ENCODE peak calls at places on chromosomes 4 and X, in four cellular contexts. K, Z, D and M are unnamed samples.

GRCh38 chr4:152970102-152970820 is 34.1 kb downstream of the FHDC1 start:
- DNase-seq in K (no peak), Z (no peak), D (no peak), M (no peak)

GRCh38 chrX:78024349-78025108 is 55.1 kb upstream of the PGAM4 start:
- DNase-seq in K (peak), Z (no peak), D (peak), M (peak)

GRCh38 chr4:17010426-17011087 is 112.1 kb upstream of the LDB2 start:
- DNase-seq in K (no peak), Z (no peak), D (peak), M (no peak)

GRCh38 chr4:96354036-96354712 is 514.3 kb downstream of the PDHA2 start:
- DNase-seq in K (no peak), Z (no peak), D (peak), M (no peak)

GRCh38 chr4:82861529-82861928 is 29.4 kb downstream of the SEC31A start:
- DNase-seq in K (no peak), Z (no peak), D (no peak), M (no peak)

GRCh38 chr4:39786838-39787237 is 88.9 kb downstream of the UBE2K start:
- DNase-seq in K (no peak), Z (peak), D (no peak), M (no peak)

GRCh38 chr4:106624674-106625073 is 256.1 kb upstream of the GIMD1 start:
- DNase-seq in K (no peak), Z (no peak), D (no peak), M (no peak)

GRCh38 chr4:3434891-3435683 is 6.7 kb upstream of the HGFAC start:
- DNase-seq in K (no peak), Z (no peak), D (no peak), M (no peak)

GRCh38 chr4:29948858-29949257 is 771.3 kb upstream of the PCDH7 start:
- DNase-seq in K (no peak), Z (no peak), D (no peak), M (no peak)

GRCh38 chrX:12690646-12691045 is 100.6 kb upstream of the PRPS2 start:
- DNase-seq in K (no peak), Z (no peak), D (no peak), M (no peak)

GRCh38 chr4:158863296-158863695 is 94.5 kb downstream of the FNIP2 start:
- DNase-seq in K (no peak), Z (no peak), D (no peak), M (no peak)

GRCh38 chr4:52726821-52727580 is 24.2 kb downstream of the ERVMER34-1 start:
- DNase-seq in K (no peak), Z (no peak), D (no peak), M (no peak)

GRCh38 chrX:131677655-131678628 is 134.1 kb downstream of the OR13H1 start:
- DNase-seq in K (peak), Z (no peak), D (peak), M (peak)

GRCh38 chrX:4322916-4323315 is 609.5 kb upstream of the PRKX start:
- DNase-seq in K (no peak), Z (no peak), D (no peak), M (no peak)

GRCh38 chrX:23938690-23939089 is 30.9 kb downstream of the CXorf58 start:
- DNase-seq in K (no peak), Z (no peak), D (no peak), M (no peak)

GRCh38 chr4:16794816-16795445 is 103.5 kb downstream of the LDB2 start:
- DNase-seq in K (peak), Z (peak), D (peak), M (peak)

GRCh38 chrX:137051978-137052640 is 18.3 kb upstream of the GPR101 start:
- DNase-seq in K (peak), Z (peak), D (peak), M (peak)

GRCh38 chr4:107060388-107060787 is 24.3 kb upstream of the DKK2 start:
- DNase-seq in K (no peak), Z (no peak), D (no peak), M (no peak)

GRCh38 chr4:4502694-4503311 is 39.0 kb downstream of the STX18 start:
- DNase-seq in K (peak), Z (no peak), D (no peak), M (peak)

GRCh38 chr4:56684320-56684719 is 3.2 kb upstream of the HOPX start:
- DNase-seq in K (no peak), Z (no peak), D (no peak), M (no peak)

GRCh38 chr4:103496800-103497199 is 223.0 kb downstream of the TACR3 start:
- DNase-seq in K (no peak), Z (no peak), D (no peak), M (no peak)

GRCh38 chr4:87179751-87180150 is 40.7 kb downstream of the KLHL8 start:
- DNase-seq in K (no peak), Z (no peak), D (no peak), M (no peak)

GRCh38 chr4:143338313-143338712 is 1.6 kb downstream of the GAB1 start:
- DNase-seq in K (no peak), Z (no peak), D (no peak), M (no peak)

GRCh38 chrX:132564026-132564425 is 75.2 kb upstream of the MBNL3 start:
- DNase-seq in K (no peak), Z (no peak), D (no peak), M (no peak)

GRCh38 chrX:95076449-95076848 is 1402.4 kb downstream of the FAM133A start:
- DNase-seq in K (no peak), Z (no peak), D (peak), M (no peak)

GRCh38 chrX:110315541-110315940 is 2.3 kb downstream of the AMMECR1 start:
- DNase-seq in K (no peak), Z (no peak), D (no peak), M (no peak)

GRCh38 chr4:98101988-98102387 is 41.3 kb downstream of the STPG2 start:
- DNase-seq in K (no peak), Z (no peak), D (no peak), M (no peak)

GRCh38 chr4:113433536-113434246 is 327.8 kb downstream of the CAMK2D start:
- DNase-seq in K (no peak), Z (no peak), D (no peak), M (no peak)

GRCh38 chr4:2930135-2930805 is 32.9 kb downstream of the NOP14 start:
- DNase-seq in K (no peak), Z (peak), D (no peak), M (no peak)

GRCh38 chr4:140809671-140810070 is 53.5 kb upstream of the TBC1D9 start:
- DNase-seq in K (no peak), Z (no peak), D (no peak), M (no peak)

GRCh38 chrX:103405009-103405333 is 28.6 kb downstream of the BEX3 start:
- DNase-seq in K (no peak), Z (no peak), D (no peak), M (no peak)

GRCh38 chrX:105608745-105609144 is 213.6 kb upstream of the NRK start:
- DNase-seq in K (no peak), Z (no peak), D (no peak), M (no peak)

GRCh38 chr4:178196751-178197150 is 754.5 kb upstream of the AGA start:
- DNase-seq in K (no peak), Z (no peak), D (no peak), M (no peak)

GRCh38 chrX:74349387-74349786 is 45.4 kb downstream of the ZCCHC13 start:
- DNase-seq in K (no peak), Z (no peak), D (no peak), M (no peak)

GRCh38 chrX:114344756-114345155 is 239.1 kb upstream of the HTR2C start:
- DNase-seq in K (no peak), Z (no peak), D (peak), M (peak)

GRCh38 chr4:40940317-40940720 is 190.6 kb downstream of the NSUN7 start:
- DNase-seq in K (no peak), Z (no peak), D (no peak), M (no peak)

GRCh38 chrX:39299615-39300014 is 498.4 kb downstream of the MID1IP1 start:
- DNase-seq in K (no peak), Z (no peak), D (no peak), M (no peak)

GRCh38 chr4:65508169-65508568 is 162.1 kb downstream of the EPHA5 start:
- DNase-seq in K (no peak), Z (no peak), D (no peak), M (no peak)

DNA sequence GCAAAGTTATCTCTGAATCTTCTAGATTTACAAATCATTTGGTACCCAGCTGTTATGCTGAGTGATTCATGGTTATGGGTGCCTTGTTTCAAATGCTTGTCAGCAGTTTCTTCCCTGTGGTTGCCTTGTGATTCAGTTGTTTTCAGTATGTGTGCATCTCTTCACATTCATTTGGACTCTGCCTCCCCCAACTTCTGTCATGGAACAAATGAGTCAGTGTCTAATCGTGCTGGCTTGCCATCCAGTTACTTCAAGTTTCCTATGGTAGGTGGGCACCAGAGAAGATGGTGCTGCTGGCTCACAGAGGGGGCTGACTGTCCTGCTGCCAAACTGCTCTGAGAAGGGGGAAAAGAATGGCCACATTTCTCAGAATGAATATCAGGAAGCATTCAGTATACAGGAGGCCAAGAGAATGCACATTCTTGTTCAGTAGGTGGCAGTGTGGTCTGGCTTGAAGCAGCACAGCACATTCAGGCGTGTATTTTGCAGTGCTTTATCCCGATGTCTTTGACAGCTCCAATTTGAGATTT is 260.9 kb downstream of the GLUD2 start:
- DNase-seq in K (no peak), Z (no peak), D (peak), M (peak)
- TF ChIP-seq CTCF in K (no peak), Z (peak), D (peak), M (peak)

DNA sequence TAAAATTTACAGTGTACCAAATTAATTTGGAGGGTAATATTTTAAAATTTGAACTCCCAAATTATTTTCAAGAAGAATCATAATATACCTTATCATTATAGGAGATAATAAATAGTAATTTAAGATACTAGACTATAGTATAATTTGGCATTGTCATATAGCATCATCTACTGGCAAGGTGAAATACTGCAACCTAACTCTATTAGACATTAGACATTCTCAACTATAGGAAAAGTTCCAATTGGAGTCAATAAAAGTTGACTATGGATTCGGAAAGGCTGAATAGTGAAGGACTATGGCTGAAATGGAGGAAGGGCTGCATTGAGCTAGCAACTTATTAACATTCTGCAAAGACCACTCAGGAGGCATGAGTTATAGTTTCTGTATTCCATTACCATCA is 113.0 kb downstream of the PRDM5 start:
- DNase-seq in K (no peak), Z (no peak), D (peak), M (no peak)
- TF ChIP-seq CTCF in K (no peak), Z (no peak), D (peak), M (no peak)

GRCh38 chrX:54442790-54443189 is 2.6 kb downstream of the TSR2 start:
- DNase-seq in K (no peak), Z (no peak), D (no peak), M (no peak)

GRCh38 chrX:54444752-54445151 is 4.5 kb downstream of the TSR2 start:
- DNase-seq in K (no peak), Z (no peak), D (no peak), M (no peak)

GRCh38 chrX:54435121-54435520 is 5.1 kb upstream of the TSR2 start:
- DNase-seq in K (no peak), Z (no peak), D (no peak), M (no peak)

GRCh38 chrX:54446084-54446483 is 5.9 kb downstream of the TSR2 start:
- DNase-seq in K (no peak), Z (no peak), D (no peak), M (no peak)

GRCh38 chrX:54439967-54440871 is at the start of gene TSR2:
- DNase-seq in K (peak), Z (peak), D (peak), M (peak)
- TF ChIP-seq CTCF in K (no peak), Z (no peak), D (no peak), M (no peak)

GRCh38 chrX:135931644-135932487 is 38.4 kb downstream of the SAGE1 start:
- DNase-seq in K (no peak), Z (no peak), D (peak), M (peak)
- TF ChIP-seq CTCF in K (peak), Z (peak), D (peak), M (peak)

GRCh38 chr4:186942745-186943606 is 219.3 kb upstream of the FAT1 start:
- DNase-seq in K (no peak), Z (no peak), D (no peak), M (no peak)
- TF ChIP-seq CTCF in K (no peak), Z (no peak), D (no peak), M (no peak)

GRCh38 chrX:63929608-63930007 is 144.6 kb upstream of the ARHGEF9 start:
- DNase-seq in K (no peak), Z (no peak), D (no peak), M (no peak)

GRCh38 chrX:63932907-63933306 is 147.9 kb upstream of the ARHGEF9 start:
- DNase-seq in K (no peak), Z (no peak), D (no peak), M (no peak)

GRCh38 chrX:63932006-63932405 is 147.0 kb upstream of the ARHGEF9 start:
- DNase-seq in K (no peak), Z (no peak), D (no peak), M (no peak)

GRCh38 chrX:63934160-63934559 is 149.1 kb upstream of the ARHGEF9 start:
- DNase-seq in K (no peak), Z (no peak), D (no peak), M (no peak)

DNA sequence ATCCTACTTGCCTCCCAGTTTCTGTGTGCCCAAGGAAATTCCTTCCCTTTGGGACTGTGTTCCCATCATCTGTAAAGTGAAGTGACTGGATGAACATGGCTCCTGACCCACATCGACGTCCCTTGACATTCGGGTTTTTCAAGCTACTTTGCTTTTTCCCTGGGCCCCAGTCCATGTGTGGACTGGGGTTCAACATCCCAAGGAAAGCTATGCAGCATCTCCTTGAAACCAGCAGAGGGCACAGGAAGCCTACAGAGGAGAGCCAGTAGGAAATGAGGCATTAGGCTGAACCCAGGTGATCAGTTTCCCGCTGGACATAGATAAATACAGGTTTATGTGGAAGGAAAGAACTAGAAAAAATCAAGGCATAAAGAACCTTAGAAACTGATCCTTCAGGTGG is 145.1 kb upstream of the ARHGEF9 start:
- DNase-seq in K (no peak), Z (no peak), D (no peak), M (no peak)
- TF ChIP-seq CTCF in K (no peak), Z (no peak), D (peak), M (no peak)

GRCh38 chrX:19334945-19335626 is 8.6 kb upstream of the PDHA1 start:
- DNase-seq in K (no peak), Z (no peak), D (peak), M (peak)
- TF ChIP-seq CTCF in K (no peak), Z (no peak), D (peak), M (peak)

GRCh38 chr4:81688085-81688484 is 216.4 kb upstream of the RASGEF1B start:
- DNase-seq in K (no peak), Z (no peak), D (peak), M (no peak)
- TF ChIP-seq CTCF in K (no peak), Z (peak), D (peak), M (no peak)

DNA sequence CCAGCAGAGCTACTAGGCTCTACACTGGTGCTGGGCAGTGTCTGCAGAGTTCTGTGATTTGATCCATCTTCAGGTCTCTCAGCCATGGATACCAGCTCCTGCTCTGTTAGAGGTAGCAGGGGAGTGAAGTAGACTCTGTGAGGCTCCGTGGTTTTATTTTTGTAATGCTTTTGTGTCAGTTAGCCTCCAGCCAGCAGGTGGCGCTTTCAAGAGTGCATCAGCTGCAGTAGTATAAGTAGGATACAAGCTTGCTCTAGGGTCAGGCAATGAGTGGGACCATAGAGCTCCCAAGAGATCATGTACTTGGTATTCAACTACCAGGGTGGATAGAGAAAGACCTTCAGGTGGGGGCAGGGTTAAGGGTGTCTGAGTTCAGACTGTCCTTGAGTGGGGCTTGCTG is 362.5 kb upstream of the TRAM1L1 start:
- DNase-seq in K (no peak), Z (no peak), D (peak), M (no peak)
- TF ChIP-seq CTCF in K (no peak), Z (no peak), D (peak), M (no peak)